ENCODE peak calls at places on chromosomes 6 and 20, in four cellular contexts. S is suprapubic skin, G is upper lobe of left lung, L is stomach. J is an unnamed sample. For H3K4me1, the result is how much of the 10 kb centered on the place peaks cover.

GRCh38 chr20:21520702-21521595 is 7.1 kb upstream of the NKX2-2 start:
- DNase-seq in S (no peak), G (peak), L (no peak), J (no peak)

GRCh38 chr6:133502451-133503259 is 261.5 kb downstream of the EYA4 start:
- DNase-seq in S (no peak), G (no peak), L (no peak), J (no peak)

GRCh38 chr6:7785243-7785941 is 59.5 kb downstream of the BMP6 start:
- DNase-seq in S (no peak), G (no peak), L (no peak), J (no peak)

GRCh38 chr6:4610256-4610655 is 165.9 kb upstream of the CDYL start:
- DNase-seq in S (peak), G (no peak), L (no peak), J (no peak)

GRCh38 chr6:26126394-26127221 is 39.4 kb downstream of the HFE start:
- DNase-seq in S (no peak), G (no peak), L (no peak), J (no peak)

GRCh38 chr6:121652726-121653623 is 217.5 kb downstream of the GJA1 start:
- DNase-seq in S (no peak), G (no peak), L (no peak), J (no peak)

GRCh38 chr20:36744764-36745191 is 1.1 kb downstream of the NDRG3 start:
- DNase-seq in S (no peak), G (no peak), L (peak), J (no peak)

GRCh38 chr20:37897008-37897548 is 5.8 kb upstream of the VSTM2L start:
- DNase-seq in S (no peak), G (peak), L (no peak), J (no peak)

GRCh38 chr20:21507275-21508229 is 6.3 kb downstream of the NKX2-2 start:
- DNase-seq in S (no peak), G (peak), L (no peak), J (peak)

GRCh38 chr20:57654363-57654997 is 34.3 kb upstream of the ZBP1 start:
- DNase-seq in S (peak), G (no peak), L (peak), J (no peak)

GRCh38 chr20:32004963-32005362 is 5.3 kb upstream of the CCM2L start:
- DNase-seq in S (no peak), G (no peak), L (no peak), J (no peak)

GRCh38 chr6:42142118-42142835 is at the start of gene C6orf132:
- DNase-seq in S (peak), G (peak), L (peak), J (no peak)

GRCh38 chr6:140178550-140179334 is 804.3 kb upstream of the CITED2 start:
- DNase-seq in S (no peak), G (no peak), L (no peak), J (no peak)

GRCh38 chr6:75296811-75297779 is 12.5 kb upstream of the TMEM30A start:
- DNase-seq in S (no peak), G (no peak), L (no peak), J (no peak)

GRCh38 chr6:70080443-70081062 is 214.2 kb downstream of the COL19A1 start:
- DNase-seq in S (no peak), G (no peak), L (no peak), J (no peak)

GRCh38 chr6:91539451-91539850 is 952.6 kb upstream of the MAP3K7 start:
- DNase-seq in S (no peak), G (no peak), L (no peak), J (no peak)

GRCh38 chr20:62246431-62246830 is 8.1 kb downstream of the OSBPL2 start:
- DNase-seq in S (no peak), G (no peak), L (no peak), J (no peak)

GRCh38 chr20:38426006-38426405 is 9.1 kb downstream of the SNHG17 start:
- DNase-seq in S (no peak), G (no peak), L (no peak), J (no peak)

GRCh38 chr6:117276778-117277177 is 11.4 kb downstream of the VGLL2 start:
- DNase-seq in S (no peak), G (no peak), L (no peak), J (no peak)
- TF ChIP-seq POLR2A in S (no peak), G (no peak), L (no peak), J (no peak)

GRCh38 chr6:90109141-90109540 is 187.5 kb downstream of the BACH2 start:
- DNase-seq in S (no peak), G (no peak), L (no peak), J (no peak)
- H3K4me1 ChIP-seq in S (under half), G (under half), L (under half), J (under half)

GRCh38 chr6:53487080-53487479 is 57.8 kb downstream of the GCLC start:
- DNase-seq in S (no peak), G (no peak), L (no peak), J (no peak)
- TF ChIP-seq CTCF in S (no peak), G (no peak), L (no peak), J (no peak)

GRCh38 chr6:32439139-32439538 is 548 bp upstream of the HLA-DRA start:
- DNase-seq in S (no peak), G (no peak), L (no peak), J (no peak)

GRCh38 chr6:32439708-32440214 is at the start of gene HLA-DRA:
- DNase-seq in S (no peak), G (no peak), L (no peak), J (no peak)

GRCh38 chr6:32442243-32442667 is 2.6 kb downstream of the HLA-DRA start:
- DNase-seq in S (no peak), G (no peak), L (no peak), J (no peak)

GRCh38 chr6:32432050-32432450 is 7.6 kb upstream of the HLA-DRA start:
- DNase-seq in S (no peak), G (no peak), L (no peak), J (no peak)

DNA sequence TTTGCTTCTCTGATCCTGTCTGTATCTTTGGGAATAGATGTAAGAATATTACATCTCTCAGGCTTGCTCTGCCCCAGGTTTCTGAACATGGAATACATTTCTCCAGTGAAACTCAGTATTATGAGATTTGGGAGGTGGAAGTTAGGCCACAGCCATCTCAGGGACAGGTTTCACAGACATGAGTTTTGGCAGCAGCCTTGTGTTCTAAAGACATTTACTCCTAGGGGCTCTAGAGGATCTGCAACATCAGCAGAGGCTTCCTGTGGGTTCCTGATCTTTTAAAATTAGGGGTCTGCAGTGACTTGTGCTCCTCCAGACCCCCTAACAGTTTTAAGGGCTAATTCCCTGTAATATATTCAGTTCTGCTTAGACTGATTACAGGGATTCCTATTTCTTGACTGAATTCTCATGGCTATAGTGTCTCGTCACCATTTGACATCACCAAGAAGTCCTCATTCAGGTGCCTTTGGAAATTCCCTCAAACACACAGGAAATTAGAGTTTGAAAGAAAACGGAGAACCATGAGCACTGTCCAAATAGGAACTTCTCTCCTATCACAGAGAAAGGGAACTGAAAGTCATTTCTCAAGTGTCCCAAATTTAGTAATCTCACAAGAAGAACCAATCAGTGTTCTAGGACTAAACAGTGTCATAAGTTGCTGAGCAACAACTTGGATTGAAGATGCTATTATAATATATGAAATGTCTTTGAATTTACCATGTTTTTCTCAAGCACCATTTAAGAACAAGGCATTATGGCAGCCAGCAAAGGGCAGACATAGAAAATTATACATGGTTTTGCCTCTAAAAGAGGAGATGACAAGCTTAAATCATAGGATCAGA is 2.5 kb upstream of the HLA-DRA start:
- DNase-seq in S (no peak), G (no peak), L (no peak), J (no peak)
- TF ChIP-seq POLR2A in S (no peak), G (peak), L (no peak), J (no peak)

DNA sequence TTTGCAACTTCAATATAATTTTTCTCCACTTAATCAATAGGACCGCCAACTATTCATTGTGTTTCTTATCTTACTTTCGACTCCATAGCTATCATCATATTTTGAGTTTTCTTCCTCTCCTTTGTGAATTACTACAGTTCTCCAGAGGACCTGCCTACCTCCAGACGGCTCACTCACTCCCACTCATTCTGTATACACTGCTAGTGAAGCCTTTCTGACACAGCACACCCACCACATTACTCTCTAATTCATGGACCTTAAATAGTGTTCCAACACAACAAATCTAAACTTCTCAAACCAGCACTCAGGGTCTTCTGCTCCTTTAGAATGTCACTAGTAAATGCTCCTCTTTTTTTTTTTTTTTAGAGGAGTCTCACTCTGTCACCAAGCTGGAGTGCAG is 23.8 kb downstream of the FKBP5 start:
- DNase-seq in S (no peak), G (no peak), L (no peak), J (no peak)
- H3K4me1 ChIP-seq in S (half or more), G (under half), L (half or more), J (half or more)

GRCh38 chr6:137870744-137871247 is 3.7 kb downstream of the TNFAIP3 start:
- DNase-seq in S (no peak), G (no peak), L (no peak), J (no peak)
- TF ChIP-seq CTCF in S (no peak), G (peak), L (no peak), J (no peak)

GRCh38 chr20:56581701-56582100 is 47.4 kb upstream of the TFAP2C start:
- DNase-seq in S (no peak), G (no peak), L (no peak), J (no peak)
- TF ChIP-seq POLR2A in S (no peak), G (no peak), L (no peak), J (no peak)

DNA sequence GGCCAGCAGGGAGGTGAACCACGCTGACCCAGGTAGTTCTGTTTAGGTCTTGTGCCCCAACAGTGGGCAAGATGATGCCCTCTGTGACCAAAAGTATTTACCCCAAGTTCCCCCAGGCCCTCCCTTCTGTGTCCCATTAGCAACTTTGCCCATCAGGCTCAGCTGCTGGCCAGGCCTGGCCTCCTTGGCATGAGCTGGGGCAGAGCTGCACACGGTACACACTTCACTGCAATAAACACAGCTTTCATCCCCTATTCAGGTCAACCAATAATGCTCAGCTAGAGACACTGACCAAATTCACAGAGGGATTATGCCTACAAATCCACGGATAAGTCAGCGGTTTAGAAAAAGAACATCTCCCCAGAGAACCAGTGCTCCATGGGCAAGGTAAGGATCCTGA is 103.7 kb downstream of the SLC23A2 start:
- DNase-seq in S (no peak), G (no peak), L (no peak), J (peak)
- H3K4me1 ChIP-seq in S (under half), G (under half), L (under half), J (under half)